ENCODE peak calls at places on chromosomes 12 and 14, in six cellular contexts. L is IMR-90, R is H1, Y is trophoblast cell, I is mesenchymal stem cell, M is mesendoderm. V is an unnamed sample.

GRCh38 chr14:103143535-103143934 is 20.3 kb downstream of the TNFAIP2 start:
- DNase-seq in M (no peak), Y (peak), R (no peak), I (peak), L (peak), V (no peak)

GRCh38 chr14:105836160-105836559 is 309.8 kb downstream of the TMEM121 start:
- DNase-seq in Y (no peak), L (no peak), M (no peak), I (no peak), R (no peak), V (no peak)

GRCh38 chr14:89855961-89856360 is 98.6 kb downstream of the EFCAB11 start:
- DNase-seq in M (no peak), Y (no peak), R (no peak), I (peak), L (peak), V (no peak)

GRCh38 chr12:6465467-6466183 is 4.9 kb downstream of the VAMP1 start:
- DNase-seq in L (peak), I (peak), R (no peak), Y (peak), M (peak), V (peak)

GRCh38 chr12:28611115-28611435 is 420.8 kb downstream of the CCDC91 start:
- DNase-seq in M (no peak), R (no peak), L (peak), Y (no peak), I (peak), V (no peak)

GRCh38 chr12:105109465-105110212 is 2.1 kb downstream of the WASHC4 start:
- DNase-seq in I (peak), R (no peak), Y (no peak), L (peak), M (no peak), V (no peak)

GRCh38 chr14:96148631-96149030 is 56.0 kb upstream of the BDKRB2 start:
- DNase-seq in M (no peak), Y (no peak), R (no peak), I (no peak), L (no peak), V (no peak)

GRCh38 chr14:73717247-73717646 is 3.1 kb upstream of the PNMA1 start:
- DNase-seq in R (no peak), M (no peak), L (peak), Y (no peak), I (no peak), V (no peak)

GRCh38 chr14:99360774-99361595 is 89.0 kb upstream of the BCL11B start:
- DNase-seq in R (no peak), Y (no peak), M (peak), L (no peak), I (no peak), V (no peak)

GRCh38 chr14:104582005-104582404 is 2.4 kb downstream of the C14orf180 start:
- DNase-seq in L (no peak), M (no peak), R (no peak), Y (peak), I (no peak), V (no peak)

GRCh38 chr12:124024263-124024678 is 51.3 kb downstream of the ZNF664 start:
- DNase-seq in Y (no peak), M (no peak), I (no peak), L (no peak), R (no peak), V (no peak)

GRCh38 chr12:124026755-124027745 is 54.0 kb downstream of the ZNF664 start:
- DNase-seq in L (peak), I (peak), M (no peak), R (no peak), Y (peak), V (no peak)

GRCh38 chr12:124027753-124028559 is 54.9 kb downstream of the ZNF664 start:
- DNase-seq in I (no peak), L (no peak), M (no peak), R (no peak), Y (no peak), V (no peak)

GRCh38 chr12:124024790-124025189 is 51.8 kb downstream of the ZNF664 start:
- DNase-seq in Y (no peak), I (no peak), R (no peak), M (no peak), L (no peak), V (no peak)

DNA sequence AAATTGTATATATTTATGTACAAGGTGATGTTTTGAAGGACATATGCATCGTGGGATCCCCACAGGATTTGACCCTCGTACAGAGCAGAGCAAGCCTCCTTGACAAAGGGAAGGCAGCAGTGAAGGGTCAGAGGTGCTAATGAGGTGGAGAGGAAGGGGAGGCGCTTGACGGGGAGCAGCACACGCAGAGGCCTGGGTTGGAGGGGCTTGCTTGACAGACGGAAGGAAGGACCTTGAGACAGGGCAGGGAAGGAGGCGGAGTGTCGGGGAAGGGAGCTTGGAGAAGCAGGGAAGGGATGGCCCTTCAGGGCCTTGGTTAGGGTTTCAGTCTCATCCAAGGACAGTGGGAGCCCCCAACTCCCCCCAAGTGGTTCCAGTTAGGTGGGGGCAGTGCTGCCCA is 52.6 kb downstream of the ZNF664 start:
- DNase-seq in M (peak), L (no peak), R (no peak), Y (no peak), I (no peak), V (no peak)
- H3K4me3 ChIP-seq in M (no peak), L (no peak), R (no peak), Y (no peak), I (no peak), V (no peak)

DNA sequence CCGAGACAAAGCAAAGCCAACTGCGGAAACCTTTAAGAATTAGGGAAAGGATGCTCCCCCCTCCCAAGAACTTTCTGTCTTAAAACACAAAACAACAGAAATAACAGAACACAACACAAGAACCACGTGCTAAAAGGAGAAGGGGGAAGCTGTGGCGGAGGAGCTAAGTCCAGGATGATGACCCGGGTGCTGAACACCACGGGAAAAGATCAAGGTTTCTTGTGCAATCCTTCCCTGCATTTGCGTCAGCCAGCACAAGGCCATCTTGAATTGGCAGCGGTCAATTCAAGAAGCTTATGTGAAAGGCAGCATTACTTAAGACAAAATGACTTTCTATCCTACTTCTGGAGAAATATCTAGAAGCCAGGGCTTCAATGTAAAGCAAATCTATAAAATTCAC is 11.0 kb upstream of the CREBL2 start:
- DNase-seq in M (no peak), L (no peak), I (no peak), Y (peak), R (no peak), V (no peak)
- H4K8ac ChIP-seq in M (no peak), L (no peak), I (no peak), Y (no peak), R (no peak), V (no peak)

DNA sequence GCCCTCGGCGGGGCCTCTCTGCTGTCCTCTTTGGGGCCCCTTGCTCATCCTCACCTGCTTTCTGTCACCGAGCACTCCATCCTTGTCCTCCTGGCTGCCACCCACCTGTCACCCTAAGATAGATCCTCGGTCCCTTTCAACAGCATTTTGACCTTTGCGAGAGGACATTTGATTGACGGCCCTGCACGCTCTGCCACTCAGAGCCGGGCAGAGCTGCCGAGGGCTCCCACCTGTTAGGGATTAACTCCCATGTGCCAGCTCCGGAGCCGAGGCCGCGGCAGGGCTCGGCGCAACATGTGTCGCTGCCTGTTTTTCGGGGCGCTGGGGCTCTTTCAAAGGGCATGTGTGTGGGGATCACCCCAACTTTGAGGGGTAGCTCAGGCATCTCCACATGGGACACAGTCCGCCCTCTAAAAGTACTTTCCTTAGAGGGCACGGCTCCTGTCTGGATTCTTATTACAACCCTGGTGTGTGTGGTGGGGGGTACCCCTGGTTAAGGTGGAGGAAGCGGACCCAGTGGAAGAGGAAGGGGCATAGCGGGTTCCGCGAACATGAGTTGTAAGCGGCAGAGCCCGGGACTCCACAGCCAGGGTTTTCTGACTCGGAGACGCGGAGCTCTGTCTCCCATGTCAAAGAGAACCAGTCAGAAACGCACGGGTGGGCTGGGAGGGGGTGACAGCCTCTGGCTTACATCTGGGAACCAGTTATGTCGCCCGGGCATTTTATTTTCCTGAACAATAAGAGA is 800 bp upstream of the MEG3 start:
- DNase-seq in R (no peak), M (no peak), I (no peak), Y (no peak), L (no peak), V (no peak)
- H3K4me3 ChIP-seq in R (no peak), M (no peak), I (peak), Y (no peak), L (peak), V (no peak)

GRCh38 chr12:52570511-52570910 is 3.1 kb downstream of the KRT74 start:
- DNase-seq in R (no peak), Y (no peak), L (no peak), M (no peak), I (no peak), V (no peak)
- H4K8ac ChIP-seq in R (no peak), Y (no peak), L (no peak), M (no peak), I (no peak), V (no peak)

DNA sequence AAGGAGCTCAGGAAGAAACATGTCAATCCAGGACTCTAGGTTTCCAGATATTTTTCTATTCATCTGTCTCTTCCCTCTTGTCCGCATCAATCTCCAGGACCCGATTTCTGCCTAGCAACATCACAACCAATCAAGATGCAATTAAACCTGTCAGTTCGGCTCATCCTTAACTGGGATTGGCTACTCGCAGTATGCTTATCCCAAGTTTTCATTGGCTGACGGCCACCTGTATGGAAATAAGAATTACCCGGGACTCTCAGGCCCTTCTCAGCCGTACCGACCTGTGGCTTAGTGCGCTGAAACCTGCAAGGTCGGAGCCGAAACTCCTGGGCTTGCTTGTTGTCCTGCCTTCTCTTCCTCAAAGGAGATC is 20.4 kb upstream of the ATP5MC2 start:
- DNase-seq in R (peak), I (peak), Y (peak), L (peak), M (peak), V (peak)
- H3K4me3 ChIP-seq in R (peak), I (peak), Y (no peak), L (no peak), M (peak), V (peak)

GRCh38 chr14:97349946-97350345 is 552.8 kb downstream of the VRK1 start:
- DNase-seq in L (no peak), M (no peak), I (no peak), Y (no peak), R (no peak), V (no peak)

GRCh38 chr14:97354119-97354722 is 557.0 kb downstream of the VRK1 start:
- DNase-seq in M (no peak), Y (no peak), L (no peak), R (no peak), I (no peak), V (no peak)

GRCh38 chr14:97353102-97353501 is 555.9 kb downstream of the VRK1 start:
- DNase-seq in M (no peak), R (no peak), I (no peak), Y (no peak), L (no peak), V (no peak)

GRCh38 chr14:97350415-97350814 is 553.2 kb downstream of the VRK1 start:
- DNase-seq in M (no peak), I (no peak), L (no peak), Y (no peak), R (no peak), V (no peak)

GRCh38 chr14:97350894-97351713 is 553.9 kb downstream of the VRK1 start:
- DNase-seq in R (no peak), Y (peak), L (no peak), I (no peak), M (no peak), V (no peak)
- H4K8ac ChIP-seq in R (no peak), Y (no peak), L (no peak), I (no peak), M (no peak), V (no peak)

DNA sequence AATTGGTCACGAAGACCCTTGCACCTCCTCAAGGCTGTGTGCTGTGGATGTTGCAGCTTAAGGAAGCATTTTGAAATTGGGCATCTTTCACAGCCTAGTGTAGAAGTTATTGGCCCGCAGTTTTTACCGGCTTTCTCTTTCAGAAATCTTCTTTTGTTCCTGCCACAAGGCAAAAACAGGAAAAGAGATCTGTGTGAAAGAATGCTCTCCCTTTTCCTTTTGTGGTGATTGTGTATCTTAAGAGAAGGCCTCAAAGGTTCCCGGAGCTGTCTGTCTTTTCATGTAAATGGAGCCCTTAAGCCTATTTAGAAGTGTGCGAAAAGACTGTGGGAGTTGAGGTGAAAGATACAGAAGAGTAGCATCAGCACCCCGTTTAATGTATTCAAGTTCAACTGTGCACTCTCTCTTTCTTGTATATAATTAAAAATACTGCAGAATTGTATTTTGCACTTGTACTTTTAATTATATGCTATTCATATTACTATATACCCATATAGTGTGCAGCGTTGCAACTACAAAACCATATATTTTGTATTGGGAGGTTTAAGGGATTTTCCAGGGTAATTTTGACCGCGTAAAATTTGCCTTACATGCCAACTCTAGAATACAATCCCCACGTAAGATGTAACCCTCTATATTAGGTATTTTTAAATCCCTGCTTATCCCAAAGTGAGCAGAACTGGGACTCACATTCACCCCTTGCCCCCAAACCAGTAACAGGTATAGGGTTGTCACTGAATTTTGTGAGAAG is 441.7 kb downstream of the RAD51B start:
- DNase-seq in L (no peak), R (peak), I (no peak), Y (no peak), M (peak), V (peak)
- H3K4me3 ChIP-seq in L (no peak), R (peak), I (no peak), Y (no peak), M (no peak), V (no peak)

GRCh38 chr12:22631863-22632463 is 7.0 kb downstream of the ETNK1 start:
- DNase-seq in I (peak), Y (peak), R (no peak), M (no peak), L (peak), V (no peak)

GRCh38 chr12:22635812-22636211 is 10.8 kb downstream of the ETNK1 start:
- DNase-seq in R (no peak), M (peak), Y (no peak), L (no peak), I (no peak), V (no peak)

GRCh38 chr12:22640851-22641250 is 15.9 kb downstream of the ETNK1 start:
- DNase-seq in M (peak), L (no peak), I (no peak), Y (no peak), R (no peak), V (no peak)

DNA sequence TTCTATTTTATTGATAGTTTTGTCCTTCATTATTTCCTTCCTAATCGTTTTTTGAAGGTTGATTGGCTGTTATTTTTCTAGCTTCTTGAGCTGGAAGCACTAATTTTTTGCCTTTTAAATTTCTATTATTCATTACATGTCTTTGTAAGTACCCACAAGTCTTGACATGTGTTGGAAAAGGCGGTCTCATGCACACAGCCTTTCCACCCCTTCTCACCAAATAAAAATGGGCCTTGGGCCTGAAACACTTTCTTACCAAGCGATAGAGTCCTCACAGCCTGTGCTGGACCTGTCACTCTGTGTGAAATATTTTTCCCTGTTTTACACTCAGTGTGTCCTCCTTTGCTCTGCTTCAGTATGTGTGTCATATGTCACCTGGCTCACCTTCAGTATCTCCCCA is 9.9 kb downstream of the ETNK1 start:
- DNase-seq in M (no peak), L (no peak), I (no peak), R (no peak), Y (no peak), V (no peak)
- H4K8ac ChIP-seq in M (no peak), L (no peak), I (no peak), R (no peak), Y (no peak), V (no peak)

GRCh38 chr12:10716704-10717315 is 6.3 kb downstream of the YBX3 start:
- DNase-seq in Y (peak), L (peak), I (peak), R (no peak), M (peak), V (no peak)

GRCh38 chr12:10717410-10717809 is 5.7 kb downstream of the YBX3 start:
- DNase-seq in Y (peak), M (peak), L (peak), I (peak), R (no peak), V (no peak)

GRCh38 chr12:10718279-10718821 is 4.8 kb downstream of the YBX3 start:
- DNase-seq in M (peak), I (peak), Y (peak), L (peak), R (no peak), V (no peak)

GRCh38 chr12:10715491-10715890 is 7.6 kb downstream of the YBX3 start:
- DNase-seq in I (no peak), Y (no peak), R (no peak), L (no peak), M (no peak), V (no peak)

DNA sequence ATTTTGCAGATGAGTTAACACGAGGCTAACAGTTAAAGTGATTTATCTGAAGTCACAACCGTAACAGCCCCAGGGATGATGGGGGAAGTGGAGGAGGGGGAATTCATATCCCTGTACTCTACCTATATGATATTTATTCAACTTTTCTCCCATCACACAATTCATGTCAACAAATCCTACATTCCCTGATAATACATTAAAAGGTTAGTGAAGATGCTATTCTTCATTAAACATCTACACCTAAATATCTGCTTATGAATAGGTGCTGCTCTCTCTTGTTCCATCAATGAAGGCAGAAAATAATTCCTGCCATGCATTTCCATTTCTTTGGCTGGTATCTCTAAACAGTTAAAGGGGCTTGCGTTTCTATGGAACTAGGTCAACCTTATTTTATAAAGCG is 6.8 kb downstream of the YBX3 start:
- DNase-seq in L (no peak), M (no peak), I (no peak), Y (no peak), R (no peak), V (no peak)
- H3K4me3 ChIP-seq in L (peak), M (no peak), I (peak), Y (no peak), R (no peak), V (no peak)

DNA sequence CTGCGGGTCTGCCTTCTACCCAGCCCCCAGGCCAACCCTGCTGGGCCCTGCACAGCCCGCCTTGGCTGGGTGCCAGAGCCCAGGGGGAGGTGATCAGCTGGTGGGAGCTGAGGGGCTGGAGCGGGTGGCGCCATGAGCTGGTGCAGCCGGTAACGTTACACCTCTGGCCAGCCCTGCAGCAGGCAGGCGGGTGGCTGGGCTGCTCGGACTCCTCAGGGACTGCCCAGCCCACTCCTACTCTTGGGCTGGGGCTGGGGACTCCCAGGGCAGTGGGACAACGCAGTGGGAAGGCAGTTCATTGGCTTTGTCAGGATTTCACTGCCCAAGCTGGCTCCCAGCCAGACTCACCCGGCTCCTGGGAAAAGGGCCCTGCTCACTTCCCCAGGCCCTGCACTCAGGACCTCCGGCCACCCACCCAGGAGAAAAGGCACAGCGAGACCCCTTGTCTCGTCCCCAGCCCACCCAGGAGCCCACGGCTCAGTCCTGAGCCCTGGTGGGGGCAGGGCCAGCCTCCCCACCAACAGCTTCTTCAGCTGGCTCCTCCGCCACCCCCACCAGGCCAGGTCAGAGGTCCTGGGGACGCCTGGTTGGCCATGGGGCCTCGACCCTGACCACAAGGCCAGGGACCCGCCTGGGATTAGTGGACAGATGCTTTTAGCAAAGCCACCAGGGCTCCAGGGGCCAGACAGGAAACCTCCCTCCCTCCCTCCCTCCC is 1.0 kb downstream of the PGF start:
- DNase-seq in L (no peak), Y (peak), M (no peak), R (no peak), I (peak), V (no peak)
- H4K8ac ChIP-seq in L (no peak), Y (peak), M (no peak), R (no peak), I (peak), V (no peak)

V was measured in neuronal stem cell.